ENCODE peak calls at places on chromosomes 1 and 21, in eight cellular contexts. X is upper lobe of right lung, K is psoas muscle, C is breast epithelium, Q is glutamatergic neuron, H is cardiac fibroblast, Z is body of pancreas, N is tibial nerve. S is an unnamed sample.

GRCh38 chr21:16082038-16082816 is 352.4 kb downstream of the USP25 start:
- DNase-seq in C (no peak), Z (no peak), H (peak; percentile 57), X (no peak), N (no peak), Q (no peak), K (no peak), S (no peak)

GRCh38 chr1:4156241-4156640 is 256.2 kb upstream of the C1orf174 start:
- DNase-seq in X (no peak), K (no peak), N (no peak), Q (no peak), C (no peak), Z (no peak), H (no peak), S (no peak)

GRCh38 chr1:115099693-115100050 is 10.4 kb upstream of the TSPAN2 start:
- DNase-seq in K (no peak), X (no peak), H (peak; percentile 61), Q (no peak), Z (no peak), N (no peak), C (no peak), S (no peak)

GRCh38 chr1:6414443-6414844 is 5.3 kb downstream of the HES2 start:
- DNase-seq in C (no peak), H (peak; percentile 62), K (no peak), N (no peak), Q (peak; percentile 74), X (no peak), Z (peak; percentile 49), S (peak; percentile 46)

GRCh38 chr1:93694833-93695232 is 13.2 kb upstream of the BCAR3 start:
- DNase-seq in K (no peak), X (no peak), H (no peak), N (no peak), Q (no peak), C (no peak), Z (no peak), S (no peak)

GRCh38 chr1:28982198-28982597 is 67.8 kb downstream of the EPB41 start:
- DNase-seq in N (no peak), Q (no peak), C (no peak), H (no peak), X (no peak), Z (no peak), K (no peak), S (no peak)

GRCh38 chr1:26282694-26283019 is 2.8 kb downstream of the SH3BGRL3 start:
- DNase-seq in Q (no peak), X (no peak), Z (no peak), N (no peak), C (no peak), H (no peak), K (no peak), S (no peak)

GRCh38 chr1:151340870-151341754 is 5.9 kb downstream of the RFX5 start:
- DNase-seq in N (peak; percentile 73), Q (peak; percentile 23), C (no peak), K (no peak), Z (peak; percentile 46), H (peak; percentile 92), X (no peak), S (no peak)

GRCh38 chr1:231383159-231383855 is 38.8 kb downstream of the EGLN1 start:
- DNase-seq in X (no peak), K (peak; percentile 59), Q (no peak), Z (no peak), N (no peak), H (peak; percentile 26), C (no peak), S (no peak)

GRCh38 chr1:244791061-244791460 is 44.4 kb upstream of the COX20 start:
- DNase-seq in C (no peak), X (no peak), Q (no peak), H (no peak), K (no peak), Z (no peak), N (no peak), S (no peak)

GRCh38 chr1:40944841-40945430 is 34.6 kb upstream of the CTPS1 start:
- DNase-seq in Z (peak; percentile 79), Q (no peak), X (no peak), N (no peak), K (no peak), H (peak; percentile 71), C (no peak), S (no peak)

GRCh38 chr1:237590381-237590780 is 300.3 kb downstream of the ZP4 start:
- DNase-seq in N (no peak), K (no peak), H (no peak), Q (no peak), C (no peak), X (no peak), Z (no peak), S (no peak)

GRCh38 chr21:31538821-31539220 is 120.7 kb upstream of the SOD1 start:
- DNase-seq in X (no peak), Z (no peak), K (no peak), H (no peak), C (no peak), Q (peak; percentile 38), N (no peak), S (no peak)

GRCh38 chr1:202888204-202888506 is 794 bp downstream of the RABIF start:
- DNase-seq in X (no peak), C (no peak), Q (no peak), Z (no peak), K (no peak), N (peak; percentile 9), H (peak; percentile 44), S (no peak)

GRCh38 chr1:220732621-220733020 is 15.5 kb upstream of the MTARC2 start:
- DNase-seq in K (no peak), Q (no peak), X (no peak), N (no peak), H (no peak), C (no peak), Z (peak; percentile 29), S (no peak)

GRCh38 chr21:45386728-45387371 is 18.1 kb upstream of the COL18A1 start:
- DNase-seq in H (peak; percentile 89), N (peak; percentile 57), Z (peak; percentile 37), X (peak; percentile 59), C (no peak), Q (peak; percentile 19), K (peak; percentile 71), S (no peak)

GRCh38 chr1:161198877-161199431 is at the start of gene ADAMTS4:
- DNase-seq in K (peak; percentile 71), X (no peak), N (peak; percentile 50), C (no peak), Q (peak; percentile 39), Z (peak; percentile 43), H (peak; percentile 97), S (peak; percentile 87)

GRCh38 chr1:179126338-179127060 is 44.6 kb downstream of the TOR3A start:
- DNase-seq in X (no peak), N (no peak), Q (no peak), Z (peak; percentile 69), C (no peak), K (no peak), H (no peak), S (no peak)

GRCh38 chr1:12461764-12462163 is 156.2 kb downstream of the DHRS3 start:
- DNase-seq in X (no peak), H (no peak), C (no peak), K (no peak), Q (no peak), Z (no peak), N (no peak), S (no peak)

GRCh38 chr1:157626099-157626498 is 28.2 kb upstream of the FCRL4 start:
- DNase-seq in X (no peak), H (no peak), N (no peak), Z (peak; percentile 46), C (no peak), K (no peak), Q (no peak), S (no peak)
- TF ChIP-seq CTCF in X (no peak), H (no peak), N (peak; percentile 22), Z (peak; percentile 18), C (no peak), K (no peak), Q (no peak), S (no peak)

GRCh38 chr1:21852282-21853129 is 40.4 kb downstream of the LDLRAD2 start:
- DNase-seq in H (no peak), Z (no peak), C (no peak), Q (no peak), X (no peak), K (no peak), N (no peak), S (no peak)

GRCh38 chr1:21854751-21855131 is 42.7 kb downstream of the LDLRAD2 start:
- DNase-seq in Z (no peak), N (no peak), H (no peak), C (no peak), X (no peak), K (no peak), Q (no peak), S (no peak)

GRCh38 chr1:21853130-21853424 is 41.0 kb downstream of the LDLRAD2 start:
- DNase-seq in Z (no peak), H (no peak), Q (no peak), X (no peak), K (no peak), C (no peak), N (no peak), S (no peak)

GRCh38 chr1:21855257-21856096 is 43.4 kb downstream of the LDLRAD2 start:
- DNase-seq in H (no peak), Q (no peak), C (no peak), N (no peak), X (no peak), Z (no peak), K (peak; percentile 52), S (no peak)

GRCh38 chr1:21854090-21854750 is 42.2 kb downstream of the LDLRAD2 start:
- DNase-seq in C (no peak), K (no peak), Z (no peak), Q (no peak), H (no peak), N (no peak), X (no peak), S (no peak)
- TF ChIP-seq CTCF in C (no peak), K (no peak), Z (no peak), Q (no peak), H (no peak), N (no peak), X (no peak), S (no peak)

GRCh38 chr1:100481320-100481719 is 56.6 kb upstream of the GPR88 start:
- DNase-seq in Q (no peak), K (no peak), Z (no peak), H (no peak), C (no peak), X (no peak), N (no peak), S (no peak)

GRCh38 chr1:100476736-100477135 is 61.2 kb upstream of the GPR88 start:
- DNase-seq in Z (no peak), N (no peak), H (no peak), Q (no peak), X (no peak), C (no peak), K (no peak), S (no peak)

GRCh38 chr1:100482167-100482566 is 55.8 kb upstream of the GPR88 start:
- DNase-seq in C (no peak), Z (no peak), H (peak; percentile 20), X (no peak), K (no peak), Q (no peak), N (no peak), S (no peak)

GRCh38 chr1:100479620-100480338 is 58.2 kb upstream of the GPR88 start:
- DNase-seq in X (no peak), K (no peak), Q (no peak), Z (no peak), C (no peak), H (no peak), N (no peak), S (no peak)

GRCh38 chr1:100478816-100479215 is 59.1 kb upstream of the GPR88 start:
- DNase-seq in H (no peak), Q (no peak), C (no peak), X (no peak), K (no peak), Z (no peak), N (no peak), S (no peak)
- TF ChIP-seq CTCF in H (no peak), Q (no peak), C (no peak), X (no peak), K (no peak), Z (no peak), N (no peak), S (no peak)

GRCh38 chr1:186424539-186424938 is 36.4 kb downstream of the PDC start:
- DNase-seq in X (no peak), Q (no peak), H (no peak), C (no peak), Z (no peak), N (no peak), K (peak; percentile 35), S (no peak)
- TF ChIP-seq CTCF in X (no peak), Q (no peak), H (no peak), C (no peak), Z (no peak), N (no peak), K (no peak), S (no peak)

S was measured in dorsolateral prefrontal cortex.